ENCODE peak calls at places on chromosomes 7 and 10, in eight cellular contexts. C, K, O, W, U, E, Q and J are unnamed samples.

GRCh38 chr7:78099715-78100477 is 301.3 kb downstream of the PHTF2 start:
- DNase-seq in C (no peak), K (no peak), O (no peak), W (no peak), U (no peak), E (peak; percentile 96), Q (peak; percentile 78), J (no peak)

GRCh38 chr7:69739906-69740545 is 141.8 kb downstream of the AUTS2 start:
- DNase-seq in C (peak; percentile 91), K (peak; percentile 81), O (no peak), W (peak; percentile 33), U (no peak), E (peak; percentile 72), Q (no peak), J (no peak)

GRCh38 chr10:58742141-58742540 is 229.5 kb downstream of the BICC1 start:
- DNase-seq in C (no peak), K (no peak), O (no peak), W (no peak), U (no peak), E (peak; percentile 53), Q (peak; percentile 26), J (no peak)

GRCh38 chr10:131943021-131943814 is 38.5 kb downstream of the BNIP3 start:
- DNase-seq in C (peak; percentile 29), K (no peak), O (no peak), W (no peak), U (peak; percentile 22), E (no peak), Q (no peak), J (no peak)

GRCh38 chr7:55130554-55131198 is 111.9 kb downstream of the EGFR start:
- DNase-seq in C (no peak), K (no peak), O (no peak), W (no peak), U (no peak), E (peak; percentile 95), Q (no peak), J (no peak)

GRCh38 chr7:137937202-137937560 is 64.7 kb downstream of the CREB3L2 start:
- DNase-seq in C (no peak), K (no peak), O (peak; percentile 33), W (no peak), U (no peak), E (peak; percentile 54), Q (peak; percentile 51), J (peak; percentile 7)

GRCh38 chr7:19327011-19327410 is 181.8 kb upstream of the FERD3L start:
- DNase-seq in C (peak; percentile 18), K (no peak), O (no peak), W (no peak), U (peak; percentile 35), E (peak; percentile 50), Q (no peak), J (no peak)

GRCh38 chr7:80175744-80176143 is 41.1 kb downstream of the GNAI1 start:
- DNase-seq in C (no peak), K (no peak), O (no peak), W (no peak), U (no peak), E (no peak), Q (no peak), J (no peak)

GRCh38 chr10:20890009-20890408 is 7.1 kb downstream of the NEBL start:
- DNase-seq in C (no peak), K (no peak), O (no peak), W (no peak), U (no peak), E (peak; percentile 50), Q (no peak), J (no peak)

GRCh38 chr10:5493698-5494097 is 5.7 kb downstream of the CALML5 start:
- DNase-seq in C (no peak), K (no peak), O (peak; percentile 79), W (no peak), U (no peak), E (no peak), Q (peak; percentile 3), J (no peak)

GRCh38 chr7:110835889-110836288 is 255.0 kb upstream of the LRRN3 start:
- DNase-seq in C (no peak), K (no peak), O (peak; percentile 36), W (no peak), U (no peak), E (no peak), Q (no peak), J (no peak)

GRCh38 chr10:49054753-49055152 is 60.6 kb downstream of the VSTM4 start:
- DNase-seq in C (no peak), K (no peak), O (no peak), W (no peak), U (no peak), E (no peak), Q (no peak), J (no peak)
- TF ChIP-seq CTCF in C (no peak), K (no peak), O (no peak), W (no peak), U (no peak), E (no peak), Q (no peak), J (no peak)

GRCh38 chr7:134458341-134458805 is 527 bp downstream of the AKR1B1 start:
- DNase-seq in C (peak; percentile 61), K (peak; percentile 9), O (peak; percentile 73), W (peak; percentile 16), U (peak; percentile 63), E (peak; percentile 46), Q (peak; percentile 91), J (peak; percentile 18)
- TF ChIP-seq CTCF in C (peak; percentile 46), K (peak; percentile 12), O (peak; percentile 32), W (peak; percentile 44), U (peak; percentile 6), E (no peak), Q (peak; percentile 39), J (no peak)

GRCh38 chr10:34078017-34078416 is 737.1 kb downstream of the PARD3 start:
- DNase-seq in C (no peak), K (no peak), O (no peak), W (no peak), U (no peak), E (no peak), Q (no peak), J (no peak)
- TF ChIP-seq CTCF in C (peak; percentile 36), K (no peak), O (no peak), W (no peak), U (peak; percentile 8), E (peak; percentile 27), Q (no peak), J (no peak)

GRCh38 chr10:92689663-92690210 is at the start of gene HHEX:
- DNase-seq in C (peak; percentile 81), K (no peak), O (peak; percentile 48), W (no peak), U (peak; percentile 22), E (peak; percentile 76), Q (peak; percentile 98), J (peak; percentile 77)
- TF ChIP-seq CTCF in C (no peak), K (no peak), O (no peak), W (no peak), U (no peak), E (no peak), Q (no peak), J (no peak)

GRCh38 chr7:35038340-35038738 is 1.1 kb upstream of the DPY19L1 start:
- DNase-seq in C (no peak), K (no peak), O (no peak), W (no peak), U (no peak), E (no peak), Q (no peak), J (no peak)

GRCh38 chr7:35037211-35037525 is at the start of gene DPY19L1:
- DNase-seq in C (no peak), K (no peak), O (no peak), W (no peak), U (no peak), E (no peak), Q (no peak), J (no peak)

GRCh38 chr7:35036361-35037171 is 719 bp downstream of the DPY19L1 start:
- DNase-seq in C (peak; percentile 44), K (no peak), O (peak; percentile 56), W (no peak), U (peak; percentile 54), E (peak; percentile 70), Q (peak; percentile 97), J (peak; percentile 53)

GRCh38 chr7:35037526-35038339 is 448 bp upstream of the DPY19L1 start:
- DNase-seq in C (peak; percentile 95), K (no peak), O (peak; percentile 83), W (peak; percentile 51), U (peak; percentile 87), E (peak; percentile 93), Q (peak; percentile 100), J (peak; percentile 85)

DNA sequence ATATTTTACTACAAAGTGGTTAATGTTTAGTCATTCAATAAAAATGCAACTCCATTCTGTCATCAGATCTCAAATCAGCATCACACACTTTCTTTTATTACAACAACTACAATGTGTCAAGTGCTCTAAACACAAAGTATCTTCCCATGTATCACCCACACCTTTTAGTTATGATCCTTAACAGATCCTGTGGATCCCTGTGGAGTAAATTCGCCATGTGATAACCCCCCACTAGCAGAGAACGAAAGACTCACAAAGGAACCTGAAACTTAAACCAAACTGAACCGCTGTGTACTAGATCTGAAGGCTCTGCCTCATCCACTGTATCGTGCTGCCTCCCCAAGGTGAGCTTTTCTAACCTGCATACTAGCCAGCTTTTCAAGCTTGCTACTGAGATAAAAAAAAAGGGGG is 1.8 kb downstream of the DPY19L1 start:
- DNase-seq in C (peak; percentile 35), K (no peak), O (peak; percentile 61), W (peak; percentile 33), U (peak; percentile 58), E (peak; percentile 54), Q (no peak), J (no peak)
- TF ChIP-seq CTCF in C (no peak), K (peak; percentile 77), O (peak; percentile 55), W (peak; percentile 17), U (peak; percentile 19), E (no peak), Q (no peak), J (no peak)

DNA sequence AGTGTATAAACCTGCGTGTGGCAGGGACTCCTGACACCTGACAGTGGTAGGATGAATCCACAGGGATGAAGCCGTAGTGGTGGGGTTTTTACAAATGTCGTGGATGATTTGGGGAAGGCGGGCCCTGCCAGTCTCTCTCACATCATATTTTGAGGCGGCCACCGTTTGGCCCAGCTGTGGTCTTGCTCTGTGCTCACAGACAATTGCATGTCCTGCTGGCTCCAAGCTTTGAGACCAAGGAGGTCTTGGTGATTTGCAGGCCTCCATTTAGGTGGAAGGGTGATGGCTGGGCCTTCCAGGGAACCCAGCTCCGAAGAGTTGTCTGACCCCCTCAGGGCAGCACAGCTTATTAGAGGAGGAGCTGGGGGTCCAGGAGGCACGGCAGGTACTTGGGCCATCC is 151.1 kb upstream of the SHH start:
- DNase-seq in C (no peak), K (no peak), O (no peak), W (no peak), U (no peak), E (no peak), Q (no peak), J (no peak)
- TF ChIP-seq CTCF in C (no peak), K (no peak), O (no peak), W (no peak), U (no peak), E (no peak), Q (no peak), J (no peak)